ENCODE peak calls at places on chromosome 6, in six cellular contexts. X, E, Q, M, V and I are unnamed samples.

GRCh38 chr6:47126647-47127339 is 84.7 kb upstream of the ADGRF1 start:
- DNase-seq in M (no peak), V (no peak), E (no peak), X (no peak), Q (peak; percentile 25), I (no peak)

GRCh38 chr6:168506460-168506859 is 65.5 kb downstream of the SMOC2 start:
- DNase-seq in Q (no peak), V (no peak), E (no peak), X (no peak), M (no peak), I (no peak)

GRCh38 chr6:10395946-10396577 is 18.8 kb downstream of the TFAP2A start:
- DNase-seq in X (no peak), M (no peak), V (no peak), Q (no peak), E (no peak), I (no peak)

GRCh38 chr6:33451606-33452005 is 2.8 kb upstream of the ZBTB9 start:
- DNase-seq in E (no peak), X (no peak), V (no peak), M (no peak), Q (no peak), I (no peak)

GRCh38 chr6:157121897-157122296 is 201.4 kb downstream of the TMEM242 start:
- DNase-seq in Q (no peak), X (no peak), V (no peak), M (no peak), E (no peak), I (no peak)

GRCh38 chr6:53718597-53719460 is 53.3 kb upstream of the KLHL31 start:
- DNase-seq in Q (peak; percentile 75), M (peak; percentile 61), V (no peak), E (peak; percentile 64), X (no peak), I (no peak)

GRCh38 chr6:131787955-131788712 is 19.7 kb upstream of the ENPP1 start:
- DNase-seq in M (no peak), E (peak; percentile 34), V (no peak), X (no peak), Q (peak; percentile 55), I (no peak)

GRCh38 chr6:113644861-113645575 is 212.1 kb upstream of the MARCKS start:
- DNase-seq in V (no peak), X (no peak), M (no peak), E (peak; percentile 97), Q (peak; percentile 97), I (no peak)

GRCh38 chr6:159935065-159935464 is 33.8 kb upstream of the IGF2R start:
- DNase-seq in X (no peak), M (no peak), E (peak; percentile 42), Q (peak; percentile 42), V (no peak), I (no peak)

GRCh38 chr6:83792846-83793245 is 60.3 kb upstream of the RIPPLY2 start:
- DNase-seq in X (no peak), Q (no peak), M (no peak), E (no peak), V (no peak), I (no peak)

GRCh38 chr6:31471711-31472110 is 26.2 kb upstream of the MICB start:
- DNase-seq in X (no peak), M (no peak), E (no peak), V (no peak), Q (no peak), I (no peak)

GRCh38 chr6:106159531-106159940 is 73.4 kb downstream of the PRDM1 start:
- DNase-seq in M (no peak), X (no peak), V (no peak), Q (peak; percentile 96), E (peak; percentile 96), I (no peak)

GRCh38 chr6:147970970-147971369 is 371.7 kb upstream of the SASH1 start:
- DNase-seq in X (no peak), E (no peak), V (no peak), Q (peak; percentile 8), M (no peak), I (no peak)

GRCh38 chr6:72035483-72035882 is 149.1 kb downstream of the RIMS1 start:
- DNase-seq in V (no peak), Q (no peak), E (no peak), X (no peak), M (no peak), I (no peak)

GRCh38 chr6:127464161-127464880 is 5.1 kb upstream of the KIAA0408 start:
- DNase-seq in M (no peak), X (no peak), E (peak; percentile 91), Q (peak; percentile 82), V (no peak), I (no peak)

GRCh38 chr6:165804331-165805066 is 141.5 kb upstream of the PDE10A start:
- DNase-seq in V (no peak), M (no peak), E (no peak), X (no peak), Q (peak; percentile 19), I (no peak)

GRCh38 chr6:16324622-16325225 is 86.3 kb downstream of the GMPR start:
- DNase-seq in Q (peak; percentile 58), M (no peak), E (peak; percentile 72), X (no peak), V (no peak), I (no peak)

GRCh38 chr6:134029495-134030455 is 22.6 kb downstream of the SLC2A12 start:
- DNase-seq in X (no peak), V (no peak), Q (peak; percentile 63), M (no peak), E (peak; percentile 79), I (no peak)

GRCh38 chr6:130965657-130966056 is 97.4 kb downstream of the EPB41L2 start:
- DNase-seq in E (peak; percentile 40), M (no peak), V (no peak), X (no peak), Q (peak; percentile 79), I (no peak)

GRCh38 chr6:47076422-47077344 is 34.6 kb upstream of the ADGRF1 start:
- DNase-seq in M (peak; percentile 41), X (no peak), V (no peak), E (peak; percentile 66), Q (no peak), I (no peak)

GRCh38 chr6:166633732-166634535 is 6.9 kb upstream of the RPS6KA2 start:
- DNase-seq in X (no peak), E (no peak), V (no peak), M (peak; percentile 87), Q (peak; percentile 27), I (no peak)

GRCh38 chr6:25138697-25139051 is 140.5 kb upstream of the CARMIL1 start:
- DNase-seq in Q (no peak), X (no peak), M (no peak), E (peak; percentile 58), V (no peak), I (no peak)

GRCh38 chr6:169250660-169251059 is 3.0 kb downstream of the THBS2 start:
- DNase-seq in V (no peak), E (peak; percentile 89), M (peak; percentile 27), X (peak; percentile 41), Q (peak; percentile 96), I (no peak)

DNA sequence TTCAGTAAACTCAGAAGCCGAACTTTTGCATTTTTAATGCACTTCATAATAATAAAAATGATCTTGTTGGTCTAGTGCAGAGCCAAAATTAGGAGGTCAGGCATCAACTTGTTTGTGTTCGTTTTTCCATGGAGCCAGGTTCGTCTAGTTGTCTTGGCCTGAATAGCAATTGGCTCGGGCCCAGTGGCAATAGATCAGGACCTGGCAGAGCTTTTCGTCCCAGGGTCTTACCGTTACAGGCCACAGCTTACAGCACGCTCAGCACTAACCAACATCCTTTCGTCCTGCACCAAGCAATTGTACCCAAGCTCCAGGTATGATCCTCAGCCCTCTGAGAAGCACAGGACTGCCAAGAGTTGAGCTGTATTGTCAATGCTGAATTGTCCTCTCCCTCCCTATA is 240.5 kb upstream of the PLN start:
- DNase-seq in Q (no peak), V (no peak), X (no peak), E (no peak), M (no peak), I (no peak)
- TF ChIP-seq CTCF in Q (no peak), V (no peak), X (no peak), E (no peak), M (no peak), I (no peak)

GRCh38 chr6:27809939-27810767 is 102.0 kb downstream of the OR2B2 start:
- DNase-seq in Q (peak; percentile 97), E (peak; percentile 98), X (peak; percentile 87), M (peak; percentile 84), V (peak; percentile 63), I (peak; percentile 64)
- TF ChIP-seq CTCF in Q (no peak), E (peak; percentile 10), X (no peak), M (no peak), V (no peak), I (no peak)

GRCh38 chr6:93454533-93454932 is 35.2 kb upstream of the EPHA7 start:
- DNase-seq in E (no peak), X (no peak), V (no peak), M (no peak), Q (no peak), I (no peak)
- TF ChIP-seq CTCF in E (no peak), X (no peak), V (no peak), M (no peak), Q (no peak), I (no peak)

GRCh38 chr6:39617023-39617422 is 108.2 kb downstream of the KIF6 start:
- DNase-seq in M (no peak), Q (no peak), X (no peak), V (no peak), E (no peak), I (no peak)

GRCh38 chr6:39614393-39614792 is 110.8 kb downstream of the KIF6 start:
- DNase-seq in E (no peak), X (no peak), V (no peak), Q (no peak), M (no peak), I (no peak)

GRCh38 chr6:39615622-39616021 is 109.6 kb downstream of the KIF6 start:
- DNase-seq in M (no peak), Q (no peak), X (no peak), E (no peak), V (no peak), I (no peak)

GRCh38 chr6:39617520-39617919 is 107.7 kb downstream of the KIF6 start:
- DNase-seq in V (no peak), Q (no peak), X (no peak), M (no peak), E (no peak), I (no peak)
- TF ChIP-seq CTCF in V (no peak), Q (no peak), X (no peak), M (no peak), E (no peak), I (no peak)

DNA sequence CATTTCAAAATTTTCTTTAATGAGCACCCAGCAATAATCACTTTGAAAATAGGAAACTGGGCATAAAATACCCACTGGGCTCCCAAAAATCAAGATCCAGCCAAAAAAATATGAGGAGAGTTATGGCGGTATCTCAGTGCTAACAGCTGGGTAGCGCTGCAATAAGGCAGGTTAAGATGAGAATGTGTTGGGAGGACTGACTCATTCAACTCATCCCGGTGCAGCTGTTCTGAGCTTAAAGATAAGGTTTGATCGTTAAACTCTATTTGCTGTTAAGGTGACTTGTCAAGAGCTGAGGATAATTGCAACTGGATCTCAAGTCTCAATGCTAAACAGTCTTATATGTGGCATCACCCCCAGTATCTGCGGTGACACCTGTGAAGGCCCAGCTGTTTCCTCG is 507.7 kb downstream of the EPM2A start:
- DNase-seq in E (no peak), V (no peak), M (no peak), Q (no peak), X (no peak), I (no peak)
- TF ChIP-seq CTCF in E (no peak), V (no peak), M (no peak), Q (no peak), X (no peak), I (no peak)